ENCODE peak calls at places on chromosomes 11 and 22, in four cellular contexts. P is body of pancreas, V is SK-N-DZ, G is GM23248. M is an unnamed sample.

GRCh38 chr22:44271010-44271500 is 41.7 kb downstream of the SHISAL1 start:
- DNase-seq in V (no peak), P (no peak), G (no peak), M (no peak)

GRCh38 chr11:105763594-105763993 is 153.7 kb downstream of the GRIA4 start:
- DNase-seq in G (no peak), P (no peak), V (no peak), M (no peak)

GRCh38 chr11:96472085-96472484 is 82.3 kb downstream of the JRKL start:
- DNase-seq in G (no peak), P (no peak), V (no peak), M (no peak)

GRCh38 chr11:18790820-18791174 is 801 bp downstream of the PTPN5 start:
- DNase-seq in V (no peak), G (no peak), P (no peak), M (no peak)

GRCh38 chr11:114308689-114309089 is 12.5 kb downstream of the NNMT start:
- DNase-seq in V (no peak), G (peak), P (peak), M (no peak)

GRCh38 chr11:78995166-78995565 is 420.5 kb upstream of the NARS2 start:
- DNase-seq in P (no peak), V (no peak), G (no peak), M (no peak)

GRCh38 chr22:19429950-19430889 is 1.3 kb downstream of the HIRA start:
- DNase-seq in P (peak), G (peak), V (no peak), M (peak)

GRCh38 chr11:87265132-87265531 is 227.4 kb downstream of the TMEM135 start:
- DNase-seq in P (no peak), V (no peak), G (peak), M (peak)

GRCh38 chr11:126317681-126318641 is 14.1 kb downstream of the DCPS start:
- DNase-seq in P (peak), G (peak), V (no peak), M (peak)

GRCh38 chr22:44574057-44574456 is 76.0 kb upstream of the RTL6 start:
- DNase-seq in G (peak), V (no peak), P (peak), M (peak)

GRCh38 chr11:103652013-103652412 is 384.4 kb upstream of the DDI1 start:
- DNase-seq in V (no peak), G (peak), P (no peak), M (peak)

GRCh38 chr22:23070418-23071162 is at the start of gene GNAZ:
- DNase-seq in P (peak), G (peak), V (peak), M (peak)

M was measured in ELR.